ENCODE peak calls at places on chromosomes 2 and 18, in ten cellular contexts. J is Peyer's patch; W is uterus; X is GM12865; K is AG09309; P is stomach; N is tibial nerve; V is upper lobe of right lung; T is K562; O is effector memory CD4-positive, alpha-beta T cell. Y is an unnamed sample.

GRCh38 chr2:64133828-64134227 is 10.4 kb downstream of the PELI1 start:
- DNase-seq in W (no peak), T (no peak), J (no peak), X (no peak), K (no peak), O (no peak), P (no peak), V (no peak), N (no peak), Y (no peak)

GRCh38 chr2:207847098-207847806 is 77.5 kb upstream of the FZD5 start:
- DNase-seq in N (no peak), T (no peak), O (no peak), W (no peak), V (no peak), X (no peak), K (no peak), J (no peak), P (no peak), Y (no peak)

GRCh38 chr2:15425707-15426106 is 135.4 kb downstream of the NBAS start:
- DNase-seq in P (no peak), V (no peak), O (no peak), X (no peak), K (no peak), N (no peak), T (no peak), W (no peak), J (peak; percentile 56), Y (no peak)

GRCh38 chr2:129253461-129253812 is 726.0 kb upstream of the RAB6C start:
- DNase-seq in T (peak; percentile 23), P (peak; percentile 49), V (no peak), K (no peak), N (no peak), X (peak; percentile 32), J (no peak), W (no peak), O (no peak), Y (no peak)

GRCh38 chr2:45253151-45253550 is 243.9 kb upstream of the SIX2 start:
- DNase-seq in V (no peak), O (no peak), X (no peak), P (no peak), K (no peak), T (no peak), J (no peak), N (no peak), W (no peak), Y (no peak)

GRCh38 chr2:160484859-160485520 is 8.6 kb downstream of the RBMS1 start:
- DNase-seq in O (no peak), V (no peak), W (no peak), K (no peak), X (no peak), J (no peak), P (no peak), N (no peak), T (no peak), Y (no peak)

GRCh38 chr18:36309436-36310391 is 12.2 kb downstream of the FHOD3 start:
- DNase-seq in V (no peak), N (no peak), K (peak; percentile 99), X (no peak), O (no peak), J (no peak), P (no peak), T (no peak), W (no peak), Y (peak; percentile 100)

GRCh38 chr18:74496508-74497307 is 545 bp downstream of the CNDP2 start:
- DNase-seq in X (peak; percentile 67), W (peak; percentile 57), K (no peak), N (no peak), T (peak; percentile 57), O (no peak), J (peak; percentile 83), P (peak; percentile 69), V (peak; percentile 87), Y (no peak)

GRCh38 chr2:216862628-216863027 is 2.8 kb upstream of the TNP1 start:
- DNase-seq in K (no peak), J (no peak), X (no peak), V (no peak), P (no peak), W (no peak), O (no peak), T (no peak), N (no peak), Y (no peak)

GRCh38 chr2:204205548-204205947 is 269.0 kb downstream of the ICOS start:
- DNase-seq in X (no peak), K (no peak), W (no peak), J (no peak), V (no peak), P (no peak), O (no peak), T (no peak), N (no peak), Y (no peak)

GRCh38 chr2:199273043-199273647 is 184.6 kb downstream of the SATB2 start:
- DNase-seq in T (no peak), J (no peak), O (no peak), K (peak; percentile 96), V (no peak), X (no peak), N (no peak), W (no peak), P (no peak), Y (no peak)

GRCh38 chr2:156125018-156125417 is 207.5 kb downstream of the NR4A2 start:
- DNase-seq in X (no peak), V (no peak), N (no peak), W (no peak), P (no peak), J (no peak), T (no peak), K (no peak), O (no peak), Y (no peak)

GRCh38 chr18:77821892-77822291 is 572.2 kb downstream of the GALR1 start:
- DNase-seq in X (no peak), P (no peak), N (no peak), W (no peak), J (no peak), V (no peak), K (no peak), O (no peak), T (no peak), Y (no peak)

GRCh38 chr18:77822552-77823138 is 573.0 kb downstream of the GALR1 start:
- DNase-seq in W (no peak), V (no peak), N (no peak), K (no peak), J (no peak), O (no peak), P (no peak), X (no peak), T (no peak), Y (no peak)

GRCh38 chr18:77815666-77816338 is 566.2 kb downstream of the GALR1 start:
- DNase-seq in W (no peak), J (no peak), O (no peak), X (no peak), N (no peak), V (no peak), T (no peak), P (no peak), K (no peak), Y (no peak)

GRCh38 chr18:77820472-77820871 is 570.8 kb downstream of the GALR1 start:
- DNase-seq in N (no peak), T (no peak), W (no peak), O (no peak), P (no peak), K (no peak), J (no peak), X (no peak), V (no peak), Y (no peak)

GRCh38 chr18:77818328-77818727 is 568.7 kb downstream of the GALR1 start:
- DNase-seq in P (no peak), V (no peak), N (no peak), J (no peak), W (no peak), X (no peak), O (no peak), T (no peak), K (no peak), Y (no peak)
- H3K4me3 ChIP-seq in P (no peak overlapping the region), V (no peak overlapping the region), N (no peak overlapping the region), J (no peak overlapping the region), W (no peak overlapping the region), X (no peak overlapping the region), O (no peak overlapping the region), T (no peak overlapping the region), K (no peak overlapping the region), Y (no peak overlapping the region)

GRCh38 chr2:134411828-134412638 is 158.2 kb downstream of the MGAT5 start:
- DNase-seq in O (peak; percentile 53), K (no peak), W (peak; percentile 65), X (peak; percentile 93), T (peak; percentile 43), P (peak; percentile 67), J (peak; percentile 59), V (no peak), N (peak; percentile 38), Y (no peak)
- H3K4me3 ChIP-seq in O (no peak overlapping the region), K (no peak overlapping the region), W (no peak overlapping the region), X (no peak overlapping the region), T (no peak overlapping the region), P (no peak overlapping the region), J (no peak overlapping the region), V (no peak overlapping the region), N (no peak overlapping the region), Y (no peak overlapping the region)

DNA sequence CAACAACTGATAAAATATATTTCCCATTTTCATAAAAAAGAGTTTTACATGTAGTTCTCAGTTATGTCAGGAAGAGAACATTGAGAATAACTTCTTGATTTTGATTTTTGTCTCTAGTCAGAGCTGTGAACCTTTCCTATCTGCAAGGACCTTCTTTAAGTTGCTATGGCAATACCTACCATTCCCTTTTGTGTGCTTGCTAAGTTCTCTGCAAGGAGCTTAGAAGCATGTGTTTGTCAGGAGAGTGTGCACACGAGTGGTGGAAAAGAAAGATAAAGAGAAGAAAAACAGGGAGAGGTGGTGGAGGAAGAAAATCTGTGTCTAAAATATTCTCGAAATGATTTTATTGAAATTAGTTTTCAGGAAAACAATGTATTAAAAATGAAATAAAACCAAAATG is 140.3 kb upstream of the SLC8A1 start:
- DNase-seq in T (no peak), O (no peak), K (no peak), W (no peak), J (no peak), P (no peak), N (no peak), V (no peak), X (no peak), Y (no peak)
- H3K4me3 ChIP-seq in T (no peak overlapping the region), O (no peak overlapping the region), K (no peak overlapping the region), W (no peak overlapping the region), J (no peak overlapping the region), P (no peak overlapping the region), N (no peak overlapping the region), V (no peak overlapping the region), X (no peak overlapping the region), Y (no peak overlapping the region)

DNA sequence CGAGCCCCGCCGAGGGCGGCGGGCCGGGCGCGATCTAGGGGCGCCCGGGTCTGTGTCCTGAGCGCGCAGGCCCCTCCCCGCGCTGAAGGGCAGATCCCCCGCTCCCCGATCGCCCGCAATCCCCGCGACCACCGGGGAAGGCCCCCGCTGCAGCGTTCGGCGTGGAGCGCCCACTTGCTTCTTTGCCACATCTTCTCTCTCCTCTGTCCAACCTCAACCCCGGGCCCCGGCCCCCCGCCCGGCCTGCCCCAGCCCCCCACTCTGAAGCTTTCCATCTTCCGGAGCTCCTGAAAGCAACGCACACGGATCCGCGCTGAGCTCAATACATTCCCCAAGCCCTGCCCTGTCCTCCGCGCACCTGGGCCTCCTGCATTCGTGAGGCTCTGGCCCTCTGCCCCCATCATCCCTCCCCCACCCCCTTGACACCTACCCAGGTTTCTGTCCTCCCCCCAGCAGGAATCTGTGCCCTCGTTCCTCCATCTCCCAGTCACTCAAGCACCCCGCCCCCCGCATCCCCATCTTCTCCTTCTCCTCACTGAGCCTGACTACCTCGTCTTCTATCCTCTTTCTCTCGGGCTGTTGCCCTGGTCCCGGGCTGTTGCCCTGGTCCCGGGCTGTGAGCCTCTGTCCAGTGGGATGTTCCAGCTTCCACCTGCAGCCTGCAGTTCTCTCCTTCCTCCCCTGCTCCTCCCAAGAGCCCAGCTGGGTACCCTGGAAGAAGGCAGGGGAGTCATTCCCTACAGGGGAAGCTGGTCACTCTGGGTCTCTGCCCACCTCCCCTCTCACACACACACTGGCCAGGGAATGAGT is 7.8 kb downstream of the SPEG start:
- DNase-seq in N (no peak), X (no peak), J (no peak), K (no peak), V (no peak), W (no peak), P (no peak), O (no peak), T (no peak), Y (peak; percentile 49)
- H3K4me3 ChIP-seq in N (peak overlapping the region; percentile 28), X (no peak overlapping the region), J (peak overlapping the region; percentile 60), K (peak overlapping the region; percentile 61), V (peak overlapping the region; percentile 40), W (peak overlapping the region; percentile 64), P (peak overlapping the region; percentile 67), O (peak overlapping the region; percentile 48), T (peak overlapping the region; percentile 41), Y (peak overlapping the region; percentile 50)